ENCODE peak calls at places on chromosome 14, in eight cellular contexts. T is central memory CD4-positive, alpha-beta T cell; D is T-helper 2 cell; I is heart right ventricle; B is COR-L47; N is prostate gland; W is stomach; S is T-helper 9 cell. E is an unnamed sample.

GRCh38 chr14:100714205-100714781 is 12.4 kb upstream of the DLK1 start:
- DNase-seq in T (no peak), D (no peak), I (no peak), B (no peak), N (no peak), W (no peak), S (no peak), E (no peak)

GRCh38 chr14:101587403-101587998 is 26.2 kb downstream of the DIO3 start:
- DNase-seq in T (no peak), D (no peak), I (no peak), B (no peak), N (no peak), W (no peak), S (no peak), E (peak)

GRCh38 chr14:20848316-20848954 is 42.8 kb upstream of the RNASE3 start:
- DNase-seq in T (no peak), D (no peak), I (no peak), B (no peak), N (no peak), W (no peak), S (no peak), E (no peak)

GRCh38 chr14:104301731-104302460 is 163.5 kb downstream of the KIF26A start:
- DNase-seq in T (no peak), D (no peak), I (peak), B (no peak), N (no peak), W (no peak), S (no peak), E (no peak)

GRCh38 chr14:58572092-58572853 is 65.5 kb upstream of the DACT1 start:
- DNase-seq in T (peak), D (peak), I (no peak), B (no peak), N (no peak), W (no peak), S (no peak), E (no peak)

GRCh38 chr14:103126873-103127304 is 3.6 kb downstream of the TNFAIP2 start:
- DNase-seq in T (no peak), D (no peak), I (peak), B (no peak), N (peak), W (peak), S (no peak), E (no peak)

GRCh38 chr14:101127239-101127638 is 223.7 kb upstream of the RTL1 start:
- DNase-seq in T (no peak), D (no peak), I (no peak), B (no peak), N (peak), W (peak), S (no peak), E (no peak)

GRCh38 chr14:54173782-54174181 is 217.2 kb upstream of the BMP4 start:
- DNase-seq in T (no peak), D (no peak), I (no peak), B (no peak), N (no peak), W (no peak), S (no peak), E (no peak)

GRCh38 chr14:93543766-93544165 is 113.0 kb downstream of the UNC79 start:
- DNase-seq in T (no peak), D (no peak), I (no peak), B (peak), N (no peak), W (no peak), S (no peak), E (no peak)

E was measured in left colon.